ENCODE peak calls at places on chromosomes 7 and 10, in four cellular contexts. W, M, A and E are unnamed samples.

GRCh38 chr10:117346574-117346973 is 28.7 kb downstream of the PDZD8 start:
- DNase-seq in W (no peak), M (no peak), A (no peak), E (no peak)

GRCh38 chr7:28293529-28293835 is 112.9 kb upstream of the JAZF1 start:
- DNase-seq in W (no peak), M (no peak), A (no peak), E (no peak)

GRCh38 chr7:106178593-106179134 is 66.6 kb upstream of the SYPL1 start:
- DNase-seq in W (peak), M (no peak), A (no peak), E (no peak)

GRCh38 chr10:93947055-93947454 is 46.7 kb upstream of the PLCE1 start:
- DNase-seq in A (no peak), M (no peak), W (peak), E (no peak)

GRCh38 chr7:156220078-156220605 is 407.9 kb upstream of the SHH start:
- DNase-seq in A (no peak), W (no peak), M (no peak), E (no peak)

GRCh38 chr10:110268442-110268841 is 36.3 kb downstream of the SMNDC1 start:
- DNase-seq in W (no peak), A (no peak), M (no peak), E (no peak)

GRCh38 chr10:72846225-72846624 is 47.3 kb upstream of the OIT3 start:
- DNase-seq in M (no peak), W (peak), A (no peak), E (no peak)

GRCh38 chr7:139696547-139696946 is 81.3 kb downstream of the HIPK2 start:
- DNase-seq in M (no peak), A (no peak), W (no peak), E (peak)

GRCh38 chr7:151245360-151246160 is 2.9 kb downstream of the SMARCD3 start:
- DNase-seq in W (no peak), A (no peak), M (peak), E (peak)

GRCh38 chr10:60335708-60336107 is 54.0 kb downstream of the ANK3 start:
- DNase-seq in A (no peak), M (no peak), W (no peak), E (no peak)

GRCh38 chr7:20030915-20031362 is 186.2 kb downstream of the MACC1 start:
- DNase-seq in M (no peak), W (peak), A (peak), E (no peak)

GRCh38 chr10:102409604-102410426 is 8.8 kb downstream of the PSD start:
- DNase-seq in M (no peak), W (no peak), A (no peak), E (no peak)

GRCh38 chr7:150322114-150322832 is 882 bp upstream of the LRRC61 start:
- DNase-seq in A (no peak), W (no peak), M (no peak), E (no peak)

GRCh38 chr10:76885815-76886214 is 751.8 kb downstream of the KCNMA1 start:
- DNase-seq in A (no peak), W (no peak), M (no peak), E (no peak)

GRCh38 chr10:4806534-4806933 is 19.5 kb upstream of the AKR1E2 start:
- DNase-seq in W (no peak), M (no peak), A (no peak), E (no peak)

GRCh38 chr10:122646511-122647382 is 52.9 kb downstream of the C10orf120 start:
- DNase-seq in A (no peak), W (no peak), M (no peak), E (no peak)

GRCh38 chr10:75935650-75936400 is 504.4 kb downstream of the LRMDA start:
- DNase-seq in A (no peak), W (no peak), M (no peak), E (no peak)

GRCh38 chr7:142585425-142585824 is 163.8 kb upstream of the PRSS1 start:
- DNase-seq in W (no peak), M (no peak), A (no peak), E (no peak)

GRCh38 chr7:29239638-29240037 is 45.1 kb downstream of the CHN2 start:
- DNase-seq in A (no peak), M (no peak), W (no peak), E (no peak)

GRCh38 chr7:123681561-123681960 is 25.9 kb downstream of the LMOD2 start:
- DNase-seq in M (no peak), A (no peak), W (no peak), E (no peak)

GRCh38 chr7:123679614-123680013 is 23.9 kb downstream of the LMOD2 start:
- DNase-seq in A (no peak), M (no peak), W (no peak), E (no peak)

GRCh38 chr7:123687161-123687560 is 31.5 kb downstream of the LMOD2 start:
- DNase-seq in W (no peak), M (no peak), A (no peak), E (no peak)

GRCh38 chr7:123680580-123680979 is 24.9 kb downstream of the LMOD2 start:
- DNase-seq in W (no peak), A (no peak), M (no peak), E (no peak)

DNA sequence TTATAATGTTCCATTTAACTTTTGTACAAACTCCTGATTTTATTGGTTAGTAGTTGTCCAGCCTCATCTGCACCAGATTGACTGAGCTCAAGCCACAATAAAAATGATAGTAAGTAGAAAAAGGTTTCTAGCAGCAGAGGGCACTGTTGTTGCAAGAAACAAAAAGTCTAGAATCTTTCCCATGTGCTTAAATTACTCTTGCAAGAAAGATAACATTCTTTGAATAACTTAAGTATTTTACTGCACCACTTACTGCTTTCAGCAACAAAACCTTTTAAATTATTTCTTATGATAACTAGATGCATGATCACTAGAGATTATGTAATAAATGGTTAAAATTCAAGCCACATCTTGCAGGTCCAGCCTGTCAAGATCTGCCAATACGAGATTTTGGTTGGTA is 27.0 kb downstream of the LMOD2 start:
- DNase-seq in W (peak), A (peak), M (peak), E (no peak)
- TF ChIP-seq CTCF in W (peak), A (peak), M (peak), E (peak)

DNA sequence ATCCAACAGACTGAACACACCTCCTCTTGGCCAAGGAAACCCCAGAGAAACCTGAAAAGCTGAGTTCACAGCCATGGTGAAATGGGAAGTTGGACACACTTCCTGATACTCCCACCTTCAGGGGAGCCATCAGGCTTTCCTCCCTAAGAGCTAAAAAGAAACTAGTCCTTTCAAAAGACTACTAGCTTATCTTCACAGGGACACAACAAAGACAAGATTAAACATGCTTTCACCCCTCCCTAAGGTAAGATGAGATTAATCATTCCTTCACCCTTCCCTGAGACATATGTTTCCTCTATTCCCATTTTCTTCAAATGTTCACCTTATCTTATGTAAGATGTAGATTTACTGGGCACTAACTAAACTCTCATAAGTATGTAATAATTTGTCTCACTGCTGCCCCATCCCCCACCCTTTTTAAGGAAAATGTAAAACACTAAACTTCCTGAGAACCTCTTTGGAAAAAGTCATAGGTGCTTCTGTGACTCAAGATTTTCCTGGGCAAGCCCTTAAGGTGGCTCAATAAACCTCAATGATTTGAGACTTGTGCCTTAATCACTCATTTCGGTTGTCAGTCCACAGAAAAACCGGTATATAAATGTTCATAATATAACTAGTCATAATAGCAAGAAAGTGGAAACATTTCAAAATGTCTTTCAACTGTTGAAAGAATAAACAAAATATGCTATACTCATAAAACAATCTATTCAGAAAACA is 40.5 kb downstream of the HTR7 start:
- DNase-seq in M (no peak), W (no peak), A (no peak), E (no peak)
- TF ChIP-seq CTCF in M (no peak), W (no peak), A (no peak), E (no peak)

GRCh38 chr10:103711351-103711994 is 143.9 kb downstream of the SH3PXD2A start:
- DNase-seq in A (no peak), M (no peak), W (no peak), E (no peak)
- TF ChIP-seq CTCF in A (peak), M (peak), W (no peak), E (no peak)

DNA sequence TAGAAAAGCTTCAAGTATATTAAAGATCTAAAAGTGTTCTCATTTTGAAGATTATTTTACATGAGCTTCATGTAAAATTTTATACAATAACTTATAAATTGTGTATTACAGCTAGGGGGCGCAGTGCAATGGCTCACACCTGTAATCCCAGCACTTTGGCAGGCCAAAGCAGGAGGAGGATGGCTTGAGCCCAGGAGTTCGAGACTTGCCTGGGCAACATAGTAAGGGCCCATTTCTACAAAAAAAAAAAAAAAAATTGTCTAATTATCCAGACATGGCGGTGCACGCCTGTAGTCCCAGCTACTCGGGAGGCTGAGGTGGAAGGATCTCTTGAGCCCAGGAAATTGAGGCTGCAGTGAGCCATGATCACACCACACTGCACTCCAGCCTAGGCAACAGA is 16.6 kb downstream of the ACBD5 start:
- DNase-seq in M (peak), A (peak), W (peak), E (peak)
- TF ChIP-seq CTCF in M (peak), A (peak), W (peak), E (peak)

GRCh38 chr7:39353615-39354376 is 212.4 kb upstream of the YAE1 start:
- DNase-seq in A (no peak), M (peak), W (no peak), E (no peak)

GRCh38 chr7:39349452-39350123 is 216.6 kb upstream of the YAE1 start:
- DNase-seq in M (peak), W (no peak), A (no peak), E (no peak)
- TF ChIP-seq CTCF in M (no peak), W (no peak), A (no peak), E (no peak)

GRCh38 chr7:88091988-88092675 is 127.7 kb downstream of the SRI start:
- DNase-seq in W (no peak), A (no peak), M (no peak), E (no peak)

GRCh38 chr7:88090233-88090632 is 129.6 kb downstream of the SRI start:
- DNase-seq in W (no peak), A (no peak), M (no peak), E (no peak)

GRCh38 chr7:88092676-88092999 is 127.2 kb downstream of the SRI start:
- DNase-seq in M (no peak), W (no peak), A (no peak), E (no peak)

GRCh38 chr7:88090671-88091070 is 129.2 kb downstream of the SRI start:
- DNase-seq in M (no peak), W (no peak), A (peak), E (no peak)

DNA sequence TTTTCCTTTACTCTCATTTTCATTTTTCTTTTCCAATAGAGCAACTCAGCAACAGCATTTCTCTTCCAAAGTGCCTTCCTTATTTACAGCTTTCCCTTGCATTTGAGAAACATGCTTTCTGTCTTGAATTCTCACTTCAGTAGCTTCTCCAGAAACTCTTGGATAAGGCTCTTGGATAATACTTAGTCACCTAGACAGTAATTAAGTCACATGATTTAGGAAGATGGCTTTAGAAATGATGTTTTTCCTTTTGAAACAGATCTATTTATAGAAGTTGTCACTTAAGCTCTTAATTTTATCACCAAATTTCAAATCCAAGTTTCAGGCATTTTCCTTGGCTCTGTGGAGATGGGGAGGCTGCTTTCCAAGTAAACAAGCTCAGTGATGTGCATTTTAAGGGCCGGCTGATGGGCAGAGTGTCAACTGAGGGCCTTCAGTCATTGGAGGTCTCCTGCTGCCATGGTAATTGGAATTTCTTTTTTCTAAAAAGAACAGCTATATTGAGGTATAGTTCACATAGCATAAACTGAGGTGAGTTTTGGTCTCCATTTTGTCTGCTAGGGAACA is 130.3 kb downstream of the SRI start:
- DNase-seq in A (no peak), W (no peak), M (no peak), E (no peak)
- TF ChIP-seq CTCF in A (no peak), W (no peak), M (no peak), E (no peak)

GRCh38 chr7:74051629-74052410 is 23.8 kb downstream of the ELN start:
- DNase-seq in A (no peak), M (peak), W (no peak), E (no peak)
- TF ChIP-seq CTCF in A (peak), M (peak), W (peak), E (no peak)

DNA sequence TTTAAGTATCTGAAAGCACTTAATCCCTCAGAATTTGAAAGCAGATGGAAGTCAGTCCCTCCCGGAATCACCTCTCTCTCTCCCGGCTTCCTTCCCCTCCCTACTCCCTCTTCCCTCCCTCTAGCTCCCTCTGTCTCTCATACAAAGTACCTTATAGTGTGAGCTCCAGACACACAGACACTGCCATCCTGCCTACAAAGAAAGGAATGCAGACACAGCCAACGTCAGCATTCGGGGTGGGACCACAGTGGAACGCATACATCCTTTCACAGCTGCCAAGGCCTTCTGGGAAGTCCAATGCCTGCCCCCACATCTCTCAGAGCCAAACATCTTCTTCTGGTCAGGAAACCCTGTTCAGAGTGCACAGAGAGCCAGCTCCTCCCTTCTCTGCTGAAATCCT is 9.3 kb downstream of the NOD1 start:
- DNase-seq in M (peak), W (peak), A (no peak), E (no peak)
- TF ChIP-seq CTCF in M (no peak), W (peak), A (no peak), E (no peak)

GRCh38 chr7:23808421-23808820 is 98.4 kb downstream of the STK31 start:
- DNase-seq in W (no peak), A (no peak), M (no peak), E (no peak)

GRCh38 chr7:23810099-23810498 is 100.1 kb downstream of the STK31 start:
- DNase-seq in M (no peak), W (no peak), A (no peak), E (no peak)

DNA sequence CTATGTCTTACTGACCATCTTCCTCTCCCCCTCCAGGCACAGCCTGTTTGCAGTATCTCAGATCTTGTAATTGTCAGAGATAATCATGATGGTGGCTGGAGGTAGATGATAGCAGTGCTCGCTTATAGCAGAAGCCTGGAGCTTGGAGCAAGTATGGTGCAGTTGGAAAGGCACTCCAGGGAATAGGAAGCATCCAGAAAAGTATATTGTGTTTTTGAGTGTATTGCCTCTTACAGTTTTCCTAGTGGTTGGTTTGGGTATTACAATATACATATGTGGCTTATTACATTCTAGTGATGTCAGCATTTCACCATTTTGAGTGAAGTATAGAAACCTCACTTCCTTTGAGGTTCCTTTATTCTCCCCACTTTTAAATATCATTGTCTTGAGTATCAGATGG is 101.5 kb downstream of the STK31 start:
- DNase-seq in W (no peak), M (no peak), A (no peak), E (no peak)
- TF ChIP-seq CTCF in W (no peak), M (peak), A (peak), E (peak)